ENCODE peak calls at places on chromosomes 5 and 9, in nine cellular contexts. R is stomach, W is body of pancreas, F is astrocyte, Q is left lung, V is lower lobe of right lung, E is adipocyte, O is GM12865, B is kidney. H is an unnamed sample.

GRCh38 chr5:27854243-27854852 is 816.0 kb upstream of the CDH9 start:
- DNase-seq in R (no peak), W (no peak), F (peak; percentile 28), Q (no peak), V (no peak), E (no peak), O (no peak), B (no peak), H (no peak)

GRCh38 chr5:151047814-151048425 is 27.5 kb downstream of the GPX3 start:
- DNase-seq in R (no peak), W (no peak), F (no peak), Q (no peak), V (no peak), E (peak; percentile 53), O (peak; percentile 33), B (peak; percentile 54), H (peak; percentile 4)

GRCh38 chr9:121735065-121735791 is 83.8 kb downstream of the DAB2IP start:
- DNase-seq in R (no peak), W (no peak), F (peak; percentile 59), Q (no peak), V (no peak), E (peak; percentile 55), O (peak; percentile 61), B (no peak), H (no peak)

GRCh38 chr5:157431544-157432200 is 28.3 kb upstream of the NIPAL4 start:
- DNase-seq in R (no peak), W (no peak), F (peak; percentile 48), Q (no peak), V (no peak), E (peak; percentile 83), O (peak; percentile 73), B (no peak), H (peak; percentile 49)

GRCh38 chr5:103569313-103570060 is 6.9 kb upstream of the NUDT12 start:
- DNase-seq in R (peak; percentile 63), W (peak; percentile 89), F (peak; percentile 10), Q (no peak), V (no peak), E (peak; percentile 10), O (no peak), B (no peak), H (no peak)

GRCh38 chr9:132478353-132478752 is 68.3 kb downstream of the CFAP77 start:
- DNase-seq in R (no peak), W (no peak), F (no peak), Q (no peak), V (no peak), E (no peak), O (no peak), B (no peak), H (no peak)

GRCh38 chr9:35426627-35427026 is 63.3 kb upstream of the RUSC2 start:
- DNase-seq in R (no peak), W (no peak), F (no peak), Q (no peak), V (no peak), E (no peak), O (no peak), B (no peak), H (no peak)

GRCh38 chr5:79420248-79420647 is 93.7 kb downstream of the HOMER1 start:
- DNase-seq in R (no peak), W (no peak), F (no peak), Q (no peak), V (no peak), E (no peak), O (no peak), B (no peak), H (peak; percentile 19)

GRCh38 chr5:63125862-63126261 is 547.2 kb downstream of the LRRC70 start:
- DNase-seq in R (no peak), W (no peak), F (peak; percentile 66), Q (no peak), V (no peak), E (peak; percentile 7), O (peak; percentile 22), B (no peak), H (peak; percentile 28)

GRCh38 chr5:20680718-20681302 is 692.8 kb upstream of the CDH18 start:
- DNase-seq in R (no peak), W (no peak), F (peak; percentile 22), Q (no peak), V (no peak), E (no peak), O (no peak), B (no peak), H (no peak)

GRCh38 chr5:20678386-20678785 is 690.4 kb upstream of the CDH18 start:
- DNase-seq in R (no peak), W (no peak), F (no peak), Q (no peak), V (no peak), E (no peak), O (no peak), B (no peak), H (no peak)

GRCh38 chr5:20678814-20679298 is 690.9 kb upstream of the CDH18 start:
- DNase-seq in R (no peak), W (no peak), F (peak; percentile 95), Q (no peak), V (no peak), E (peak; percentile 88), O (no peak), B (no peak), H (no peak)

GRCh38 chr5:20683241-20683940 is 695.4 kb upstream of the CDH18 start:
- DNase-seq in R (no peak), W (no peak), F (no peak), Q (no peak), V (no peak), E (no peak), O (no peak), B (no peak), H (no peak)
- H3K4me3 ChIP-seq in R (no peak overlapping the region), W (no peak overlapping the region), F (no peak overlapping the region), Q (no peak overlapping the region), V (no peak overlapping the region), E (no peak overlapping the region), O (no peak overlapping the region), B (no peak overlapping the region), H (no peak overlapping the region)

GRCh38 chr9:93114169-93114983 is 18.4 kb downstream of the CARD19 start:
- DNase-seq in R (no peak), W (peak; percentile 6), F (no peak), Q (peak; percentile 36), V (peak; percentile 51), E (no peak), O (no peak), B (peak; percentile 71), H (no peak)

GRCh38 chr9:93116049-93116961 is 17.7 kb downstream of the NINJ1 start:
- DNase-seq in R (peak; percentile 70), W (peak; percentile 65), F (no peak), Q (peak; percentile 94), V (peak; percentile 91), E (peak; percentile 39), O (no peak), B (peak; percentile 89), H (no peak)

GRCh38 chr9:93112864-93113389 is 16.9 kb downstream of the CARD19 start:
- DNase-seq in R (no peak), W (peak; percentile 3), F (no peak), Q (peak; percentile 35), V (peak; percentile 36), E (no peak), O (no peak), B (peak; percentile 55), H (no peak)

GRCh38 chr9:93115486-93115885 is 18.6 kb downstream of the NINJ1 start:
- DNase-seq in R (no peak), W (no peak), F (no peak), Q (peak; percentile 31), V (peak; percentile 12), E (no peak), O (no peak), B (no peak), H (no peak)

GRCh38 chr9:93114984-93115335 is 18.9 kb downstream of the CARD19 start:
- DNase-seq in R (no peak), W (no peak), F (no peak), Q (no peak), V (no peak), E (no peak), O (no peak), B (peak; percentile 7), H (no peak)
- H3K4me3 ChIP-seq in R (no peak overlapping the region), W (no peak overlapping the region), F (no peak overlapping the region), Q (no peak overlapping the region), V (no peak overlapping the region), E (no peak overlapping the region), O (no peak overlapping the region), B (no peak overlapping the region), H (no peak overlapping the region)

GRCh38 chr5:68381909-68382308 is 166.4 kb downstream of the PIK3R1 start:
- DNase-seq in R (no peak), W (no peak), F (no peak), Q (no peak), V (no peak), E (no peak), O (no peak), B (no peak), H (no peak)

GRCh38 chr5:68382640-68383039 is 167.1 kb downstream of the PIK3R1 start:
- DNase-seq in R (no peak), W (no peak), F (no peak), Q (no peak), V (no peak), E (no peak), O (no peak), B (no peak), H (no peak)

GRCh38 chr5:68383888-68384310 is 168.3 kb downstream of the PIK3R1 start:
- DNase-seq in R (no peak), W (no peak), F (no peak), Q (no peak), V (no peak), E (no peak), O (no peak), B (no peak), H (no peak)

GRCh38 chr5:68387107-68387506 is 171.6 kb downstream of the PIK3R1 start:
- DNase-seq in R (no peak), W (no peak), F (no peak), Q (no peak), V (no peak), E (no peak), O (no peak), B (no peak), H (no peak)

GRCh38 chr5:68384936-68385594 is 169.5 kb downstream of the PIK3R1 start:
- DNase-seq in R (no peak), W (no peak), F (no peak), Q (no peak), V (no peak), E (no peak), O (no peak), B (no peak), H (no peak)
- H3K4me3 ChIP-seq in R (no peak overlapping the region), W (no peak overlapping the region), F (no peak overlapping the region), Q (no peak overlapping the region), V (no peak overlapping the region), E (no peak overlapping the region), O (no peak overlapping the region), B (no peak overlapping the region), H (no peak overlapping the region)

DNA sequence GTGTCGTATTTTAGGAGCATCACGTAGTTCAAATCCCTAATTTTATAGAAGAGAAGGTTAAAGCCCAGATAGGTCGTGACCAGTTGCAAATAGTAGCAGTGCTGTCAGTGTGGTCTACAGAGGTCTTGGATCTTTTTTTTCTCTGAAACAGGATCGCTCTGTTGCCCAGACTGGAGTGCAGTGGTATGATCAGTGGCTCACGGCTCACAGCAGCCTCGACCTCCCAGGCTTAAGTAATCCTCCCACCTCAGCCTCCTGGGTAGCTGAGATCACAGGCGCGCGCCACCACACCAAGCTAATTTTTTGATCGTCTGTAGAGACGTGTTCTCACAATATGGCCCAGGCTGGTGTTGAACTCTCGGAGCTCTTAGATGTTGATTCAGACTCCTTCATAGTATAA is 2.2 kb downstream of the MATR3 start:
- DNase-seq in R (no peak), W (no peak), F (no peak), Q (no peak), V (no peak), E (peak; percentile 44), O (no peak), B (no peak), H (no peak)
- H3K4me3 ChIP-seq in R (peak overlapping the region; percentile 71), W (no peak overlapping the region), F (peak overlapping the region; percentile 96), Q (no peak overlapping the region), V (peak overlapping the region; percentile 90), E (peak overlapping the region; percentile 91), O (peak overlapping the region; percentile 65), B (peak overlapping the region; percentile 97), H (peak overlapping the region; percentile 99)

H was measured in Jurkat, Clone E6-1.